ENCODE peak calls at places on chromosomes 4 and X, in seven cellular contexts. A, X, E, R, M, G and F are unnamed samples.

GRCh38 chr4:41358626-41359025 is 101.9 kb downstream of the UCHL1 start:
- DNase-seq in X (no peak), R (peak), A (no peak), M (no peak), G (no peak), E (no peak), F (no peak)

GRCh38 chr4:23934915-23935314 is 45.1 kb upstream of the PPARGC1A start:
- DNase-seq in X (peak), A (peak), M (peak), R (peak), G (no peak), E (no peak), F (no peak)

GRCh38 chr4:93313207-93313606 is 515.3 kb upstream of the ATOH1 start:
- DNase-seq in R (no peak), M (no peak), X (no peak), E (peak), G (no peak), A (no peak), F (no peak)

GRCh38 chr4:140137654-140138053 is 16.3 kb downstream of the MAML3 start:
- DNase-seq in M (no peak), G (no peak), X (no peak), A (peak), R (no peak), E (no peak), F (no peak)

GRCh38 chr4:52604215-52604614 is 54.9 kb downstream of the USP46 start:
- DNase-seq in M (no peak), R (no peak), X (no peak), G (no peak), E (no peak), A (no peak), F (no peak)

GRCh38 chrX:107629533-107629909 is 1.2 kb downstream of the PRPS1 start:
- DNase-seq in M (no peak), G (no peak), R (no peak), X (peak), E (peak), A (peak), F (no peak)

GRCh38 chrX:153794897-153795816 is 689 bp downstream of the SSR4 start:
- DNase-seq in E (peak), X (no peak), R (no peak), M (no peak), G (no peak), A (no peak), F (peak)

GRCh38 chrX:46912098-46912672 is at the start of gene JADE3:
- DNase-seq in E (peak), R (peak), G (peak), M (no peak), A (peak), X (peak), F (peak)

GRCh38 chrX:51853251-51853650 is 40.2 kb upstream of the MAGED1 start:
- DNase-seq in E (peak), X (peak), R (no peak), G (no peak), A (no peak), M (no peak), F (no peak)

GRCh38 chr4:12231098-12231497 is 802.4 kb upstream of the HS3ST1 start:
- DNase-seq in A (no peak), X (no peak), R (no peak), E (no peak), M (no peak), G (no peak), F (no peak)

GRCh38 chr4:79872738-79873137 is 200.3 kb downstream of the ANTXR2 start:
- DNase-seq in A (no peak), M (no peak), E (no peak), X (no peak), R (no peak), G (no peak), F (no peak)

GRCh38 chrX:80807606-80808159 is 2.0 kb downstream of the BRWD3 start:
- DNase-seq in X (no peak), G (no peak), M (no peak), E (no peak), A (no peak), R (no peak), F (no peak)

GRCh38 chr4:181504846-181505374 is 738.3 kb upstream of the TENM3 start:
- DNase-seq in A (no peak), X (no peak), R (no peak), G (no peak), E (no peak), M (no peak), F (no peak)

GRCh38 chr4:65202473-65203264 is 467.6 kb downstream of the EPHA5 start:
- DNase-seq in X (no peak), R (no peak), G (no peak), E (no peak), A (no peak), M (no peak), F (no peak)

GRCh38 chr4:7384003-7384928 is 50.5 kb downstream of the PSAPL1 start:
- DNase-seq in R (no peak), G (peak), E (no peak), A (no peak), X (peak), M (no peak), F (no peak)

GRCh38 chr4:4480685-4481393 is 61.0 kb downstream of the STX18 start:
- DNase-seq in E (peak), G (no peak), M (no peak), A (peak), R (no peak), X (no peak), F (no peak)

GRCh38 chr4:139676913-139677585 is 11.4 kb downstream of the MGST2 start:
- DNase-seq in M (no peak), E (no peak), R (no peak), X (no peak), G (no peak), A (no peak), F (no peak)

GRCh38 chr4:26015906-26016305 is 101.9 kb downstream of the SMIM20 start:
- DNase-seq in R (no peak), M (no peak), G (no peak), A (no peak), X (no peak), E (no peak), F (no peak)

GRCh38 chr4:16513876-16514275 is 287.6 kb upstream of the TAPT1 start:
- DNase-seq in M (no peak), R (no peak), E (no peak), A (no peak), X (no peak), G (no peak), F (no peak)

GRCh38 chrX:40224658-40225057 is 126.9 kb upstream of the BCOR start:
- DNase-seq in A (no peak), M (no peak), E (no peak), X (no peak), G (no peak), R (no peak), F (no peak)

GRCh38 chrX:35682481-35682880 is 115.7 kb upstream of the MAGEB16 start:
- DNase-seq in M (no peak), A (no peak), G (no peak), X (no peak), R (no peak), E (no peak), F (no peak)

GRCh38 chr4:23085249-23085568 is 392.5 kb downstream of the GBA3 start:
- DNase-seq in R (no peak), M (no peak), A (no peak), E (no peak), G (no peak), X (no peak), F (no peak)

GRCh38 chrX:15206306-15206705 is 63.6 kb downstream of the ASB9 start:
- DNase-seq in A (no peak), X (no peak), G (no peak), E (no peak), R (no peak), M (no peak), F (no peak)

GRCh38 chrX:56113785-56114436 is 118.2 kb upstream of the KLF8 start:
- DNase-seq in R (no peak), M (no peak), A (no peak), G (no peak), E (peak), X (peak), F (no peak)

GRCh38 chr4:4837921-4838601 is 21.4 kb upstream of the MSX1 start:
- DNase-seq in A (no peak), G (no peak), R (no peak), E (peak), X (peak), M (no peak), F (no peak)

GRCh38 chr4:139655116-139655515 is 10.5 kb upstream of the MGST2 start:
- DNase-seq in R (no peak), M (no peak), E (peak), A (peak), G (no peak), X (no peak), F (no peak)

GRCh38 chr4:181525641-181526040 is 717.6 kb upstream of the TENM3 start:
- DNase-seq in M (no peak), A (no peak), R (no peak), X (no peak), G (no peak), E (peak), F (peak)

GRCh38 chrX:11791090-11791489 is 33.1 kb downstream of the MSL3 start:
- DNase-seq in A (no peak), X (no peak), R (no peak), E (no peak), M (no peak), G (no peak), F (no peak)

GRCh38 chr4:81207793-81208192 is 7.2 kb downstream of the PRKG2 start:
- DNase-seq in M (peak), A (peak), R (no peak), G (no peak), X (no peak), E (no peak), F (no peak)

GRCh38 chrX:93695981-93696380 is 22.0 kb downstream of the FAM133A start:
- DNase-seq in X (no peak), R (no peak), E (no peak), G (no peak), M (no peak), A (peak), F (no peak)

GRCh38 chr4:146175541-146176453 is at the start of gene LSM6:
- DNase-seq in R (peak), A (peak), M (peak), X (peak), G (peak), E (peak), F (peak)

GRCh38 chr4:12926189-12927066 is 557.7 kb downstream of the RAB28 start:
- DNase-seq in A (no peak), R (no peak), M (no peak), E (no peak), G (no peak), X (no peak), F (peak)

GRCh38 chr4:3338976-3339531 is 46.2 kb downstream of the RGS12 start:
- DNase-seq in R (no peak), X (no peak), A (no peak), G (no peak), E (no peak), M (no peak), F (no peak)

GRCh38 chrX:54920610-54921426 is at the start of gene TRO:
- DNase-seq in R (no peak), G (no peak), X (peak), M (no peak), A (no peak), E (peak), F (peak)
- TF ChIP-seq CTCF in R (no peak), G (no peak), X (peak), M (peak), A (peak), E (peak), F (peak)

GRCh38 chr4:169727616-169728015 is 30.1 kb downstream of the HPF1 start:
- DNase-seq in G (no peak), R (no peak), E (no peak), M (no peak), A (no peak), X (no peak), F (no peak)
- TF ChIP-seq CTCF in G (no peak), R (no peak), E (no peak), M (no peak), A (no peak), X (no peak), F (no peak)

GRCh38 chr4:44766453-44766852 is 40.1 kb upstream of the GNPDA2 start:
- DNase-seq in G (no peak), R (no peak), A (no peak), E (no peak), M (no peak), X (no peak), F (no peak)
- TF ChIP-seq CTCF in G (no peak), R (no peak), A (no peak), E (no peak), M (no peak), X (no peak), F (no peak)

DNA sequence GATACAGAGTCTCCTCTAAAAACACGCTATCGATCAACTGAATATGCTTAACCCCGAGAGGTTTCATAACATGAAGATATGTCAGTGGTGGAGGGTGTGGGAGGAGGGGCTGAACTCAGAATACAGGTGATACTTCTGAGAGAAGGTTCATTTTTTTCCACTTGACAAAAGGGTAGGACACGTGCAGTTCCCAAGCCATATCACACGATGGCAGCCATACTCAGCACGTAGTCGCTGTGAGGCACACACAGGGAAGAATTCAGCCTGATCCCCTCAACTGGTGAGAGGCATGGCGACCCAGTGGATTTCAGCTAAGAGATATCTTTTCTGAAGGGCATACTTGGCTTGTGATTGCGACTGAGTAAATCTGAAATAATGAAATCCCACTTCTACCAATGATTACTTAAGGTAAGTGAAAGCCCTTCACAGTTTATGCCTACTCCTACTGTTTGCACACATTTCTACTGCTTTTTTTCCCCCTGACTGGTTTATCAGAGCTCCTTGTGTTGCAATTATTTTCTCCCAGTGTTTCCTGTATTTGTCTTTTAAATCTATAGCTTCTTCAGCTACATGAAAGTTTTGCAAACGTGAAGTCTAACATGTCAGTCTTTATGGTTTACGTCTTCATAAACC is 133.1 kb downstream of the CORIN start:
- DNase-seq in E (peak), A (peak), R (peak), G (peak), X (peak), M (no peak), F (peak)
- TF ChIP-seq CTCF in E (peak), A (peak), R (peak), G (peak), X (peak), M (peak), F (peak)

DNA sequence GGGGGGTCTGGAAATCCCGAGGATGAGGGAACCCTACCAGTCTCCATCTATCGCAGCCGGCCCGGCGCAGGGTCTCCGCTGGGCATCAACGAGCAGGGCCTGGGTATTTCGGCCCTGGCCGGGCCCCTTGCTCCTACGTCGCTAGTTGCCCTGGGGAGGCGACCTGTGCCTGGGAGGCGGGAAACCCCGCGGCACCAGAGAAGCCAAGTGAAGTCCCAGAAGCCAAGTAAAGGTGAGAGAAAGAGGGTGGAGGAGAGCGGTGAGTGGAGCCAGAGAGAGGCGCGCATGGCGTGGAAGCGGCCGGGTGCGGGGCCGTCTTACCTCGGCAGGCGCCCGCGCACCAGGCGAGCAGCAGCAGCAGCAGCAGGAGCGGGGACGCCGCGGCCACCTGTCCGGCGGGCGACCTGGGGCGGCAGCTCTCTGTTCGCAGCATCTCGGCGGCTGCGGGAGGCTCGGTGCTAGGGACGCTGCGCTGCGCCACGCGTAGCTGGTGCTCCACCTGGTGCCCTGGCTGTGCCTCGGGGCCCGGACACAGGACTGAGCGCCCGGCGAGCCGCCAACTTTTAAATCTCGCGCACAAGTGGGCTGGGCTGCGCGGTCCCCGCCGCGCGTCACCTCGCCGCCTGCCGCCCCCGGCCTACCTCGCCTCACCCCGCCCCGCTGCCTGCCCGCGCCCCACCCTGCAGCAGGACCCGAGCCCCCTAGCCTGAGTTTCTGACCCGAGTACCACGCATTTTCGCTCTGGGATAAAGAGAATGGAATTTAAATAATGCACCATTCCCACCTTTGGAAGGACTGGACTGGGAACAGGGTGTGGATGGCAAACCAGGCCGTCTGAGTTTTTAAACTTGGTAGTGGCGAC is at the start of gene NMU:
- DNase-seq in R (peak), X (peak), A (no peak), E (peak), G (peak), M (no peak), F (peak)
- TF ChIP-seq CTCF in R (no peak), X (peak), A (no peak), E (peak), G (no peak), M (no peak), F (no peak)

GRCh38 chr4:127875791-127876190 is 4.9 kb upstream of the PLK4 start:
- DNase-seq in R (no peak), X (no peak), A (peak), G (no peak), M (no peak), E (no peak), F (no peak)

GRCh38 chr4:127880764-127881564 is at the start of gene PLK4:
- DNase-seq in X (peak), E (peak), R (peak), A (peak), M (peak), G (peak), F (peak)

DNA sequence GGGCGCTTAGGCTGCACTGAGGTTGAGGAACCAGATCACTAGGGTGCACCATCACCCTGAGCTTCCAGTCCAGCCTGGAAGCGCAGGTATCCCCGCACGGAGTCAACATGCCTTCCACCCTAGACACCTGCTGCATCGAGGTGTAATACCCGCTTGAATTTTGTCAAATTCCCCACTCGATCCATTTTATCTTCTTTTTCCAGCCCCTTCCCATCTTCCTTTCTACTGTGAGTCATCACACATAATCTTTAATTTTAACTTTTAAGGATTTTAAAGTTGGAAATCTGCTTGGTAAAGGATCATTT is 824 bp downstream of the PLK4 start:
- DNase-seq in E (no peak), G (no peak), M (no peak), A (no peak), X (no peak), R (no peak), F (no peak)
- TF ChIP-seq CTCF in E (no peak), G (no peak), M (no peak), A (no peak), X (no peak), R (no peak), F (no peak)